ENCODE peak calls at places on chromosomes 7 and 10, in seven cellular contexts. J, M, Z, X, O, F and N are unnamed samples.

GRCh38 chr10:131729361-131729760 is 171.4 kb upstream of the PPP2R2D start:
- DNase-seq in J (no peak), Z (no peak), M (peak), X (no peak), O (no peak), F (no peak), N (no peak)

GRCh38 chr10:6409982-6410694 is 169.9 kb downstream of the PRKCQ start:
- DNase-seq in J (no peak), F (no peak), O (no peak), X (no peak), M (peak), Z (no peak), N (no peak)

GRCh38 chr7:16934947-16935742 is 53.4 kb upstream of the AGR3 start:
- DNase-seq in Z (no peak), J (no peak), F (no peak), O (no peak), X (no peak), M (no peak), N (no peak)

GRCh38 chr7:43878867-43879266 is 9.6 kb upstream of the MRPS24 start:
- DNase-seq in F (no peak), Z (no peak), O (no peak), X (no peak), J (no peak), M (no peak), N (no peak)

GRCh38 chr7:30562498-30562897 is 32.2 kb upstream of the GARS1 start:
- DNase-seq in J (no peak), O (no peak), X (no peak), M (peak), F (no peak), Z (no peak), N (no peak)

GRCh38 chr10:122019414-122019975 is 30.5 kb downstream of the TACC2 start:
- DNase-seq in O (no peak), X (no peak), M (no peak), Z (no peak), J (no peak), F (peak), N (no peak)

GRCh38 chr10:323651-324293 is 188.5 kb downstream of the ZMYND11 start:
- DNase-seq in M (no peak), Z (peak), F (no peak), O (peak), X (peak), J (no peak), N (peak)

GRCh38 chr10:9957352-9957751 is 1060.3 kb upstream of the CELF2 start:
- DNase-seq in J (no peak), Z (no peak), F (no peak), X (no peak), O (no peak), M (no peak), N (no peak)

GRCh38 chr7:90455163-90456030 is 14.0 kb upstream of the PTTG1IP2 start:
- DNase-seq in O (peak), X (no peak), J (peak), F (no peak), M (peak), Z (peak), N (peak)

GRCh38 chr7:147861058-147861716 is 729.4 kb upstream of the C7orf33 start:
- DNase-seq in J (no peak), F (no peak), X (no peak), O (no peak), M (no peak), Z (no peak), N (no peak)

GRCh38 chr7:39504963-39505362 is 61.2 kb upstream of the YAE1 start:
- DNase-seq in Z (no peak), O (no peak), J (no peak), M (no peak), F (no peak), X (no peak), N (no peak)

GRCh38 chr7:74230446-74231231 is 20.8 kb downstream of the LAT2 start:
- DNase-seq in F (no peak), J (no peak), M (no peak), Z (no peak), X (no peak), O (no peak), N (no peak)

GRCh38 chr10:89327803-89328441 is at the start of gene IFIT3:
- DNase-seq in F (no peak), X (no peak), O (peak), J (peak), Z (peak), M (peak), N (no peak)

GRCh38 chr7:127993317-127993716 is 37.9 kb downstream of the LRRC4 start:
- DNase-seq in X (no peak), F (no peak), O (no peak), M (no peak), Z (no peak), J (no peak), N (no peak)

DNA sequence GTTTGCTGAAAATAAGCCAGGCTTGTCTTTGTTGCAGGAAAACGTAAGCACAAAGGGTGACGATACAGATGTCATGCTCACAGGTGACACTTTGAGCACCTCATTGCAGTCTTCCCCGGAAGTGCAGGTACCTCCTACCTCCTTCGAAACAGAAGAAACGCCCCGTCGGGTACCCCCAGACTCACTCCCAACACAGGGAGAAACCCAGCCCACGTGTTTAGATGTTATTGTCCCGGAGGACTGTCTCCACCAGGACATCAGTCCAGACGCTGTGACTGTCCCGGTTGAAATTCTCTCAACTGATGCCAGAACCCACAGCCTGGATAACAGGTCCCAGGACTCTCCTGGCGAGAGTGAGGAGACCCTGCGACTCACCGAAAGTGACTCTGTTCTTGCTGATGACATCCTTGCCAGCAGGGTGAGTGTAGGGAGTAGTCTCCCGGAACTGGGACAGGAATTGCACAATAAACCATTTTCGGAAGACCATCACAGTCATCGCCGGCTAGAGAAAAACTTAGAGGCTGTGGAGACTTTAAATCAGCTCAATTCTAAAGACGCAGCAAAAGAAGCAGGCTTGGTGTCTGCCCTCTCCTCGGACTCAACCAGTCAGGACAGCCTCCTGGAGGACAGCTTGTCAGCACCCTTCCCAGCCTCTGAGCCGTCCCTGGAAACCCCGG is 18.3 kb upstream of the BHLHA15 start:
- DNase-seq in Z (no peak), O (no peak), M (no peak), F (no peak), J (no peak), X (no peak), N (no peak)
- TF ChIP-seq TAF1 in Z (no peak), O (no peak), M (no peak), F (no peak), J (no peak), X (no peak), N (no peak)

GRCh38 chr10:30637881-30638467 is 8.4 kb upstream of the LYZL2 start:
- DNase-seq in X (no peak), Z (peak), F (no peak), J (no peak), O (no peak), M (no peak), N (no peak)
- TF ChIP-seq TAF1 in X (no peak), Z (no peak), F (no peak), J (no peak), O (no peak), M (no peak), N (no peak)

GRCh38 chr7:132636581-132636980 is 60.3 kb upstream of the PLXNA4 start:
- DNase-seq in O (no peak), M (no peak), J (no peak), Z (no peak), X (no peak), F (no peak), N (no peak)

GRCh38 chr7:132639983-132640382 is 63.7 kb upstream of the PLXNA4 start:
- DNase-seq in X (no peak), J (no peak), M (no peak), O (no peak), F (no peak), Z (no peak), N (no peak)

GRCh38 chr7:132638000-132638399 is 61.7 kb upstream of the PLXNA4 start:
- DNase-seq in O (no peak), J (no peak), Z (no peak), M (no peak), F (no peak), X (no peak), N (no peak)

DNA sequence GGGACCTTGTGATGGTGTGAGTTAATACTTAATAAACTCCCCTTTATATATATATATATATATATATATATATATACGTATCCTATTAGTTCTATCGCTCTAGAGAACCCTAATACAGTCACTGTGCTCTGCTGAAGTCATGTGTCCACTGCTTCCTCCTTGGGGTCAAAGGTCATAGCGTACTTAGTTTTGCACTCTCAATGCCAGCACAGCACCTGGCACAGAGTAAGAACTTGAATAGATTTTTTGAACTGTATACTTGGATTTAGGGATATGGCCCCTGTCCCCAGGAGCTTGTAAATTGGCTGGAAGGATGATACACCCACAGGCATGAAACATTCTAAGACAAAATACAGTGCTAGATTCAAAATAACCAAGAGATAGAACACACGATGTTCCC is 58.9 kb upstream of the PLXNA4 start:
- DNase-seq in X (no peak), M (no peak), Z (no peak), F (no peak), O (no peak), J (no peak), N (no peak)
- TF ChIP-seq TAF1 in X (no peak), M (no peak), Z (no peak), F (no peak), O (no peak), J (no peak), N (no peak)

GRCh38 chr10:74491014-74491413 is 335.4 kb upstream of the KAT6B start:
- DNase-seq in X (no peak), F (no peak), O (no peak), J (no peak), M (no peak), Z (no peak), N (no peak)

GRCh38 chr10:74488907-74489306 is 337.5 kb upstream of the KAT6B start:
- DNase-seq in F (no peak), O (no peak), M (no peak), Z (no peak), J (no peak), X (no peak), N (no peak)

GRCh38 chr10:74485283-74485682 is 334.3 kb downstream of the ADK start:
- DNase-seq in J (no peak), M (no peak), X (no peak), F (no peak), Z (no peak), O (no peak), N (no peak)

GRCh38 chr10:74490551-74490950 is 335.8 kb upstream of the KAT6B start:
- DNase-seq in O (no peak), M (no peak), F (no peak), Z (peak), X (no peak), J (no peak), N (no peak)

GRCh38 chr10:74486659-74487058 is 335.6 kb downstream of the ADK start:
- DNase-seq in F (no peak), J (no peak), O (no peak), M (no peak), Z (no peak), X (no peak), N (no peak)
- TF ChIP-seq TAF1 in F (no peak), J (no peak), O (no peak), M (no peak), Z (no peak), X (no peak), N (no peak)

DNA sequence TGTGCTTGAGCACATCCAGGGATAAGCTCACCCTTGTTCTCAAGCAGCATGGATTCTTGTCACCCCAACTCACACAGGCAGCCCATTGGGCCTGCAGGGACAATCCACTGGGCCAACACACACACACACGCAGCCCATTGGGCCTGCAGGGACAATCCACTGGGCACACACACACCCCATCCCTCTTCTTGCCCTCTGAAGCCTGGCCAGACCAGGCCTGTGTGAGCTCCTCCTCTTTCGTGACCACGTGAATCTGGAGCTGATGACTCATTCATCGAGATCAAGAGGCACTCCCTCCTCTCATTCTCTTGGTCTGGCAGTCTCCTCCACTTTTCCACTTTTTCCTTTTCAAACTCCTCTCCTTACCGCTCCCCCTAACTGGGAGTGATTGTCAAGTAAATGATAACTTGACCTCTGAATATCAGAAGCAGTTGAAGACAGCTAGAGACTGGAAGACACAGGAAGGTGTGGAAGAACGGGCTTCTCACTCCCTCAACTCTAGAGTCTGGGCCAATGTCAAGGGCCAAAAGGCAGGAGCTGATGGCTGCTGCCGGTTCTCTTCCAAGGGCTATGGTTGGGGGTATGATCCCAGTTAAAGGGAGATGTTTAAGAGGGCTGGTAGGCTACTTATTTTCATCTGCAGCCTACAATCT is 89.7 kb downstream of the HIPK2 start:
- DNase-seq in M (no peak), F (no peak), O (no peak), Z (no peak), J (peak), X (no peak), N (no peak)
- TF ChIP-seq TAF1 in M (no peak), F (no peak), O (no peak), Z (no peak), J (no peak), X (no peak), N (no peak)

DNA sequence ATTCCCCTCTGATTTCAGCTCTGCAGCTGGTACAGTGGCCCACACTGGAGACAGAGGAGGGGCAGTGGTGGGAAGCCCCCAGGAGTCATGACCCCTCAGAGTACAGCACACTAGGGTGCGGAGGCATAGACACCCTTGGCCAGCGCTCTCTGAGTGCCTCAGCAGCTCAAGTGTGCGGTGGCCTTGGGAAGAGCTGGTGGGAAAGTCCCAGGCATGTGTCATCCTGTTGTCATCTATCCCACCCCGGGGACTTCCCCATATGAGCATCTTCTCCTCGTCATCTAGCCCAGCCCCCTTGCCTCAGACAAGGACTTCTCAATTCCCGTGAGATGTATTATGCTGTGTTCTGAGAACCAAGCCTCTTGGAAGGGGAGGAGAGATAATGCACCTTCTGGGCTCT is 15.6 kb upstream of the PPIF start:
- DNase-seq in O (peak), Z (no peak), M (no peak), F (no peak), X (peak), J (no peak), N (no peak)
- TF ChIP-seq TAF1 in O (peak), Z (no peak), M (no peak), F (no peak), X (no peak), J (no peak), N (no peak)